ENCODE peak calls at places on chromosomes 6 and 20, in five cellular contexts. L, I, K, P and A are unnamed samples. For H3K27me3, the result is how much of the 10 kb centered on the place peaks cover.

GRCh38 chr6:45898941-45899682 is 116.5 kb downstream of the CLIC5 start:
- DNase-seq in L (no peak), I (no peak), K (no peak), P (no peak), A (no peak)

GRCh38 chr6:87431263-87431662 is 23.5 kb downstream of the CFAP206 start:
- DNase-seq in L (no peak), I (no peak), K (no peak), P (no peak), A (no peak)

GRCh38 chr6:150691463-150691862 is 91.8 kb downstream of the PLEKHG1 start:
- DNase-seq in L (no peak), I (no peak), K (no peak), P (no peak), A (no peak)

GRCh38 chr6:34051339-34051919 is 94.5 kb downstream of the GRM4 start:
- DNase-seq in L (no peak), I (no peak), K (no peak), P (no peak), A (no peak)

GRCh38 chr6:11398451-11399326 is 138.9 kb upstream of the TMEM170B start:
- DNase-seq in L (no peak), I (no peak), K (no peak), P (no peak), A (no peak)

GRCh38 chr6:13251242-13251641 is 77.1 kb downstream of the TBC1D7 start:
- DNase-seq in L (no peak), I (no peak), K (no peak), P (peak), A (no peak)

GRCh38 chr6:134190883-134191282 is 127.0 kb downstream of the SGK1 start:
- DNase-seq in L (no peak), I (no peak), K (no peak), P (no peak), A (no peak)

GRCh38 chr6:10613077-10613476 is 81.3 kb downstream of the C6orf52 start:
- DNase-seq in L (no peak), I (no peak), K (no peak), P (no peak), A (no peak)

GRCh38 chr6:56816393-56816792 is 138.5 kb upstream of the BEND6 start:
- DNase-seq in L (no peak), I (no peak), K (no peak), P (no peak), A (no peak)

GRCh38 chr6:140124498-140124897 is 750.0 kb upstream of the CITED2 start:
- DNase-seq in L (no peak), I (no peak), K (no peak), P (no peak), A (no peak)

GRCh38 chr6:9732056-9732455 is 682.8 kb downstream of the TFAP2A start:
- DNase-seq in L (no peak), I (no peak), K (no peak), P (no peak), A (no peak)

GRCh38 chr6:5025911-5026819 is 22.3 kb upstream of the RPP40 start:
- DNase-seq in L (peak), I (peak), K (peak), P (peak), A (no peak)
- H3K27ac ChIP-seq in L (peak), I (peak), K (peak), P (peak), A (no peak)

GRCh38 chr6:31687321-31687720 is 6.5 kb upstream of the LY6G5C start:
- DNase-seq in L (no peak), I (no peak), K (no peak), P (no peak), A (no peak)
- TF ChIP-seq CTCF in L (no peak), I (no peak), K (no peak), P (no peak), A (no peak)

GRCh38 chr6:101403566-101403965 is 10.1 kb downstream of the GRIK2 start:
- DNase-seq in L (no peak), I (no peak), K (no peak), P (peak), A (no peak)
- H3K27me3 ChIP-seq in L (half or more), I (half or more), K (under half), P (under half), A (under half)

GRCh38 chr6:69089539-69089938 is 454.5 kb downstream of the ADGRB3 start:
- DNase-seq in L (no peak), I (no peak), K (no peak), P (no peak), A (no peak)
- H3K27ac ChIP-seq in L (no peak), I (peak), K (no peak), P (no peak), A (no peak)

DNA sequence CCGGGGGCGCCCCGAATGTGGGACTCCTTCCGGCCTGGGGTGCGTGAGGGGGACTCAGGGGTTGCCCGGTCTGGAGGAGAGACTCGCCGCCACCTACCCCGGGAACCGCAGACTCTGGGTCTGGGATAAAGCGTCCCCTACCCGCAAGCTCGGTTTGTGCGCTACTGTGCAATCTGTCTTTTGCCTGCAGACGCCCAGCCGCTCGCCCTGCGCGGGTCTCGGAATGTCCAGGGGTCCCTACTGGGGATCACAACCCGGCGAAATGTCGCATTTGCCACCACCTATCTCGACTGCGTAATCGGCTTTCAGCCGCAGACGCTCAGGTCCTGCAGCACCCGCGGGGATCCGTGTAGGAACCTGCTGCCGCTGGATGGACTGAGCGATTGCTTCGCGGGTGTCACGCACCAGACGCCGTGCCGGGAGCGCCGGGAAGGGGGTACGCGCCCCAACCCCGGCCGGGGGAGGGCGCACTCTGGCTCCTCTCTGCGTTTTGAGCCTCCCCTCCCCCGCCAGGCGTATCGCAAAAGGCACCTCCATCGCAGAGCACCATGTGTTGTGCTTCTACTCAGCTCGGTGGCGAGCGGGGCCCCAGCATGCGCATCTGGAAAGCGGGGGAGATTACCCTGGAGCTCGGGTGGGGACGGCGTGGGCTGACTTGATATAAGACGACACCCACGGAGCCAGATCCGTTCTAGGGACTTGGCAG is 824 bp upstream of the PTPRA start:
- DNase-seq in L (peak), I (peak), K (peak), P (peak), A (peak)
- TF ChIP-seq CTCF in L (no peak), I (no peak), K (peak), P (peak), A (peak)

GRCh38 chr20:12886618-12887363 is 122.0 kb upstream of the SPTLC3 start:
- DNase-seq in L (no peak), I (no peak), K (no peak), P (no peak), A (no peak)

GRCh38 chr20:12883507-12883885 is 125.3 kb upstream of the SPTLC3 start:
- DNase-seq in L (no peak), I (no peak), K (no peak), P (no peak), A (no peak)

DNA sequence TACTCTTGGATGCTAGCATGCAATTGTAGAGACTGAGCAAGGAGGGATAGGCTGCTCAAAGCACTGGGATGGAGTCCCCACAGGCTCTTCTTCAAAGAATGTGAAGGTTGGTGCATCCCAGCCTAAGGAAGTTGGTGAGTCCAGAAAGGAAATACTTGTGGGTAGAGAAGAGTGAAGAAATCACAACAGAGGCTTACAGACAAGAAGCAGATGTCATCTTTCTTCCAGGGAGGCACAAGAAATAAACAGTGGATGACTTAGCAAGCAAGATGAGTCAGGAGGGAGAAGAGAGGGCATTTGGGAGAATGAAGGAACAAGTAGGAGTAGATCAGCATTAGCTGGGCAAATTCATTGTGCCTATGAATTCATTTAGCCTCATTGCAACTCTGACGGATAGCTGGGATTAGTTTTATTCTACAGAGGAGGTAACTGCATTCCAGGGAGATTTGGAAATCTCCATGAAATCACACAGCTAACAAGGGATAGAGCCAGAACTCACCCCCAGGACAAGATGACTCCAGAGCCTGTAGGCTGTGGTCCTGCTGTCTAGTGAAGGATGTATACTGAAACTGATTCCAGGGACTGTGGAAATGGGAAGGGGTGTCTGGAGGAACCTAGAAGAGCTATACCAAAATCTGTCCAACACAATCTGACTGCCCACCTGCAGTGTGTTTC is 125.8 kb upstream of the SPTLC3 start:
- DNase-seq in L (no peak), I (no peak), K (no peak), P (no peak), A (no peak)
- H3K27me3 ChIP-seq in L (under half), I (under half), K (under half), P (under half), A (under half)

DNA sequence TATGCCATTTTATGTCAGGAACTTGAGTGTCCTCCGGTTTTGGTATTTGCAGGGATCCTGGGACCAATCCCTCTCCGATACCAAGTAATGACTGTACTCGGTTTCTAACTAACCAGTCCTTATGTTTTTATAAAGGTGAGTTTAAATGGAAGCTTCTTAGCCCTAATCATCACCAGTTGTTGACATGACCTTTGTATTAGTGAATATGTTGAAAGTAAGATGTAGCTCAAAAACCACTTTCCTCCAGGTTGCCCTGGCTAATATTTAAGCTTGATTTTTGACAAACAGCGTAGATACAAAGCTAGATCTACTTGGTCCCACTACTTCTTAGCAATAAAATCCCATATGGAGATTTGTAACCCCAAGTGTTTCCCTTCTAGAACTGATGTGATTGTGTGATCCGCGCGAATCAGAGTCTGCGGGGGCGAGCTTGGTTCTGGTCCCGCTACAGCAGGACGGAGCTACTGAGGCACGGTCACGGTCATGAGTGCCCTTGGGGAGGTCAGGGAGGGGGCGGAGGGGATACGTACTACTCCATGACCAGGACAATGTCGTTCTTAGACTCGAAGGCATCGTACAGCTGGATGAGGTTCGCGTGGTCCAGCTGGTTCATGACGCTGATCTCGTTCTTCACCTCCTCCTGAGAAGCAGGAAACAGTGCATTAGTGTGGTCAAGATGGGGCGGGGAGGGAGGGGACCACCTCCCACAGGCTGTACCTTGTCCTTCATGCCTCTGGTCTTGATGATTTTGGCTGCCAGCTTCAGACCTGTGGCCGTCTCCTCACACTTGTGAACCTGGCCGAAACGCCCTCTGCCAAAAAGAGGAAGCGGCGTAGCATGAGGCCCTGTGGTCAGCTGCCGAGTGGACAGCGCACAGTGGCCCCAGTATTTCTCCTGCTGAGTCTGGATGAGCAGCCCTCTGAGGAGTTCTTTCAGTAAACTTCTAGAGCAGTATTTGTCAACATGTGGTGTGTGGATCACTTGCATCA is 65.7 kb downstream of the MYLK4 start:
- DNase-seq in L (no peak), I (no peak), K (no peak), P (no peak), A (no peak)
- H3K27ac ChIP-seq in L (no peak), I (no peak), K (no peak), P (no peak), A (no peak)